ENCODE peak calls at places on chromosome 15, in seven cellular contexts. K is BJ; D is activated CD4-positive, alpha-beta T cell treated with anti-CD3 and anti-CD28 coated beads, Interleukin-2, amount 50 U/mL, for 1 hour; T is HEK293T; V is stimulated activated CD8-positive, alpha-beta memory T cell treated with anti-CD3 and anti-CD28 coated beads, Interleukin-15, amount 100 ng/mL, for 1 hour; U is body of pancreas; N is GM13976. Y is an unnamed sample.

GRCh38 chr15:92820233-92821021 is 79.7 kb upstream of the CHD2 start:
- DNase-seq in K (peak), D (peak), T (peak), V (peak), U (peak), N (peak), Y (peak)

GRCh38 chr15:66885281-66885915 is 180.0 kb upstream of the SMAD3 start:
- DNase-seq in K (no peak), D (no peak), T (no peak), V (no peak), U (no peak), N (no peak), Y (no peak)

GRCh38 chr15:99104788-99105515 is at the start of gene SYNM:
- DNase-seq in K (no peak), D (no peak), T (peak), V (no peak), U (peak), N (peak), Y (peak)

GRCh38 chr15:38863381-38863780 is 298.8 kb upstream of the RASGRP1 start:
- DNase-seq in K (no peak), D (no peak), T (no peak), V (no peak), U (no peak), N (no peak), Y (no peak)

GRCh38 chr15:44780608-44781007 is 44.3 kb downstream of the TRIM69 start:
- DNase-seq in K (no peak), D (no peak), T (no peak), V (no peak), U (no peak), N (no peak), Y (no peak)

GRCh38 chr15:59232476-59232875 is 25.8 kb downstream of the LDHAL6B start:
- DNase-seq in K (peak), D (no peak), T (no peak), V (no peak), U (no peak), N (no peak), Y (no peak)

GRCh38 chr15:89018235-89018634 is 70.0 kb upstream of the ABHD2 start:
- DNase-seq in K (no peak), D (no peak), T (no peak), V (no peak), U (peak), N (no peak), Y (no peak)

GRCh38 chr15:67108122-67108871 is 42.9 kb downstream of the SMAD3 start:
- DNase-seq in K (no peak), D (no peak), T (no peak), V (no peak), U (no peak), N (no peak), Y (no peak)

GRCh38 chr15:29774900-29775299 is 47.4 kb downstream of the TJP1 start:
- DNase-seq in K (no peak), D (no peak), T (no peak), V (no peak), U (no peak), N (no peak), Y (no peak)

GRCh38 chr15:80072285-80072684 is 12.8 kb downstream of the ZFAND6 start:
- DNase-seq in K (peak), D (no peak), T (peak), V (no peak), U (no peak), N (peak), Y (no peak)

GRCh38 chr15:63166219-63166618 is 8.9 kb upstream of the RPS27L start:
- DNase-seq in K (no peak), D (no peak), T (no peak), V (no peak), U (no peak), N (peak), Y (no peak)

GRCh38 chr15:65904301-65904700 is 35.0 kb downstream of the RAB11A start:
- DNase-seq in K (no peak), D (no peak), T (no peak), V (no peak), U (no peak), N (no peak), Y (no peak)

GRCh38 chr15:47184003-47184404 is 533.3 kb upstream of the SEMA6D start:
- DNase-seq in K (no peak), D (no peak), T (peak), V (no peak), U (peak), N (peak), Y (peak)

GRCh38 chr15:89649716-89650115 is 5.6 kb downstream of the KIF7 start:
- DNase-seq in K (no peak), D (no peak), T (no peak), V (no peak), U (no peak), N (no peak), Y (no peak)

GRCh38 chr15:34365836-34366235 is 1.2 kb downstream of the LPCAT4 start:
- DNase-seq in K (no peak), D (no peak), T (no peak), V (no peak), U (no peak), N (peak), Y (no peak)

GRCh38 chr15:70701891-70702568 is 61.3 kb downstream of the UACA start:
- DNase-seq in K (no peak), D (no peak), T (peak), V (no peak), U (no peak), N (no peak), Y (no peak)

GRCh38 chr15:76929011-76929760 is 2.4 kb upstream of the RCN2 start:
- DNase-seq in K (no peak), D (no peak), T (no peak), V (no peak), U (no peak), N (no peak), Y (no peak)

GRCh38 chr15:60649845-60650548 is 171.1 kb upstream of the ICE2 start:
- DNase-seq in K (no peak), D (peak), T (no peak), V (no peak), U (no peak), N (peak), Y (no peak)

GRCh38 chr15:100703032-100703578 is 100.7 kb downstream of the ASB7 start:
- DNase-seq in K (no peak), D (no peak), T (no peak), V (no peak), U (no peak), N (peak), Y (no peak)

GRCh38 chr15:89494941-89495637 is 1.3 kb downstream of the RHCG start:
- DNase-seq in K (no peak), D (no peak), T (no peak), V (no peak), U (no peak), N (peak), Y (no peak)

GRCh38 chr15:48221885-48222284 is 15.8 kb downstream of the SLC12A1 start:
- DNase-seq in K (peak), D (no peak), T (no peak), V (no peak), U (no peak), N (no peak), Y (no peak)

GRCh38 chr15:77048135-77048866 is 22.6 kb downstream of the TSPAN3 start:
- DNase-seq in K (no peak), D (no peak), T (no peak), V (no peak), U (no peak), N (no peak), Y (no peak)

GRCh38 chr15:62125763-62126162 is 39.3 kb downstream of the C2CD4B start:
- DNase-seq in K (no peak), D (no peak), T (peak), V (no peak), U (peak), N (no peak), Y (no peak)

GRCh38 chr15:63972801-63973200 is 73.5 kb downstream of the DAPK2 start:
- DNase-seq in K (no peak), D (no peak), T (no peak), V (no peak), U (no peak), N (no peak), Y (no peak)

GRCh38 chr15:70096975-70097336 is 761 bp downstream of the TLE3 start:
- DNase-seq in K (no peak), D (no peak), T (no peak), V (no peak), U (no peak), N (no peak), Y (no peak)